ENCODE peak calls at places on chromosome 20, in nine cellular contexts. A is CD4-positive, CD25-positive, alpha-beta regulatory T cell; O is iPS DF 6.9; X is A549; B is sigmoid colon; J is H9; M is IMR-90; F is upper lobe of right lung; Q is fibroblast of lung. W is an unnamed sample.

GRCh38 chr20:64230461-64231145 is 24.9 kb upstream of the PCMTD2 start:
- DNase-seq in A (no peak), O (no peak), X (no peak), B (no peak), J (no peak), M (no peak), F (no peak), Q (no peak), W (no peak)

GRCh38 chr20:36865076-36865860 is 10.7 kb upstream of the TLDC2 start:
- DNase-seq in A (no peak), O (no peak), X (no peak), B (no peak), J (no peak), M (no peak), F (no peak), Q (no peak), W (no peak)

GRCh38 chr20:8095648-8096572 is 36.2 kb upstream of the PLCB1 start:
- DNase-seq in A (no peak), O (no peak), X (no peak), B (no peak), J (no peak), M (peak), F (no peak), Q (peak), W (no peak)

GRCh38 chr20:56781108-56781739 is 152.1 kb downstream of the TFAP2C start:
- DNase-seq in A (no peak), O (no peak), X (peak), B (no peak), J (no peak), M (no peak), F (peak), Q (peak), W (no peak)

GRCh38 chr20:8393356-8393755 is 261.3 kb downstream of the PLCB1 start:
- DNase-seq in A (no peak), O (no peak), X (no peak), B (no peak), J (no peak), M (no peak), F (no peak), Q (no peak), W (no peak)

GRCh38 chr20:11315506-11315905 is 602.2 kb upstream of the BTBD3 start:
- DNase-seq in A (no peak), O (no peak), X (no peak), B (no peak), J (no peak), M (no peak), F (no peak), Q (no peak), W (no peak)

GRCh38 chr20:24952376-24953203 is 3.5 kb downstream of the CST7 start:
- DNase-seq in A (no peak), O (no peak), X (no peak), B (peak), J (peak), M (no peak), F (peak), Q (no peak), W (peak)

GRCh38 chr20:7772376-7772775 is 167.9 kb downstream of the HAO1 start:
- DNase-seq in A (no peak), O (no peak), X (peak), B (no peak), J (no peak), M (peak), F (no peak), Q (peak), W (no peak)

GRCh38 chr20:62896526-62896925 is 29.8 kb downstream of the DIDO1 start:
- DNase-seq in A (no peak), O (no peak), X (no peak), B (no peak), J (no peak), M (no peak), F (no peak), Q (no peak), W (no peak)

GRCh38 chr20:6739406-6739805 is 28.1 kb upstream of the BMP2 start:
- DNase-seq in A (no peak), O (no peak), X (no peak), B (no peak), J (no peak), M (no peak), F (no peak), Q (no peak), W (no peak)

GRCh38 chr20:57378107-57378506 is 13.1 kb upstream of the RBM38 start:
- DNase-seq in A (no peak), O (no peak), X (no peak), B (no peak), J (no peak), M (no peak), F (no peak), Q (no peak), W (peak)

GRCh38 chr20:11651647-11652046 is 266.0 kb upstream of the BTBD3 start:
- DNase-seq in A (no peak), O (no peak), X (no peak), B (no peak), J (no peak), M (no peak), F (no peak), Q (no peak), W (no peak)

GRCh38 chr20:62241501-62241900 is 3.2 kb downstream of the OSBPL2 start:
- DNase-seq in A (no peak), O (no peak), X (no peak), B (no peak), J (no peak), M (no peak), F (no peak), Q (no peak), W (no peak)

GRCh38 chr20:14478126-14478525 is 140.7 kb upstream of the FLRT3 start:
- DNase-seq in A (no peak), O (no peak), X (no peak), B (no peak), J (no peak), M (no peak), F (no peak), Q (no peak), W (no peak)

DNA sequence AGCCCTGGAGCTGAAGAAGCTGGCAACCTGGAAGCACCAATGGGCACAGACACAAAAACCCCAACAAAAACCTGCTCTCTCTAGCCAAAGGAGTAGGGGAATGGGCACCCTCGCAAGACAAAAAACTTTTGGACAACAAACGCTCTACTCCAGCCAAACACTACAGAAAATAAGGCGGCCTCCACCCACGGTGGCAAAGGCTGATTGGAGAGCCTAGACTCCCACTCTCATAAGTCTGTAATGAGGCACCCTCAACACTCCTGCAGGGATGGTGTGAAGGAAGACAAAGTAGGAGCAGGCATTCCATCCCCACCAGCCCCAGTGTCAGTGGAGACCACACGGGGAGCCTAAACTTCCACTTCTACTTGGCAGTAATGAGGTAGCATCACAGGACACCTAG is 8.8 kb downstream of the TTI1 start:
- DNase-seq in A (no peak), O (no peak), X (no peak), B (no peak), J (no peak), M (no peak), F (no peak), Q (no peak), W (no peak)
- H3K27ac ChIP-seq in A (no peak), O (no peak), X (peak), B (no peak), J (no peak), M (peak), F (no peak), Q (no peak), W (no peak)

GRCh38 chr20:48673485-48673884 is 154.3 kb downstream of the PREX1 start:
- DNase-seq in A (no peak), O (no peak), X (no peak), B (no peak), J (no peak), M (no peak), F (no peak), Q (no peak), W (no peak)
- H3K27ac ChIP-seq in A (no peak), O (no peak), X (no peak), B (no peak), J (no peak), M (no peak), F (no peak), Q (no peak), W (no peak)

GRCh38 chr20:53161473-53161872 is 189.3 kb downstream of the TSHZ2 start:
- DNase-seq in A (no peak), O (no peak), X (no peak), B (no peak), J (no peak), M (no peak), F (no peak), Q (no peak), W (no peak)
- H3K27ac ChIP-seq in A (no peak), O (no peak), X (no peak), B (no peak), J (no peak), M (no peak), F (no peak), Q (no peak), W (no peak)

DNA sequence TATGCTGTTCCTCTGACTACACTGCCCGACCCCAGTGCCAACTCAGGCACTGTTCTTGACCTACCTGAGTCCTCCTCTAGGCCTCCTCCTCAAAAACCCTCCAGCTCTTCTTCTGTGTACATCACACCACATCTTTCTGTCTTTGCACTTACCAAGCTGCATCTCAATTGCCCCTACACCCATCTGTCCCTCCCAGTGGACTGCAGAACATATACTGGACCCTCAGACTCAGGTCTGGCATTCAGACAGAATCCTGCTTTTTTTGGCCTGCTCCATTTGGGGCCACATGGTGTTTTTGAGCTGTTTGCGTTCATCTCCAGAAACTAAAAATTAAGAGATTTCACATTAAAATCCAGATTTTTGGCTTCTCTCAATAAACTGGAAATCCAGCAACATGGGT is 23.2 kb upstream of the YWHAB start:
- DNase-seq in A (no peak), O (no peak), X (no peak), B (no peak), J (no peak), M (no peak), F (no peak), Q (no peak), W (no peak)
- H3K27ac ChIP-seq in A (no peak), O (no peak), X (peak), B (peak), J (no peak), M (no peak), F (no peak), Q (no peak), W (no peak)

GRCh38 chr20:51417745-51418529 is 124.6 kb downstream of the NFATC2 start:
- DNase-seq in A (no peak), O (no peak), X (no peak), B (no peak), J (no peak), M (no peak), F (peak), Q (no peak), W (no peak)

GRCh38 chr20:51419236-51419635 is 123.3 kb downstream of the NFATC2 start:
- DNase-seq in A (no peak), O (no peak), X (no peak), B (no peak), J (no peak), M (no peak), F (no peak), Q (no peak), W (no peak)

GRCh38 chr20:51420805-51421204 is 121.7 kb downstream of the NFATC2 start:
- DNase-seq in A (no peak), O (no peak), X (no peak), B (no peak), J (no peak), M (no peak), F (no peak), Q (no peak), W (no peak)

GRCh38 chr20:51420111-51420510 is 122.4 kb downstream of the NFATC2 start:
- DNase-seq in A (no peak), O (no peak), X (no peak), B (no peak), J (no peak), M (peak), F (no peak), Q (peak), W (no peak)

DNA sequence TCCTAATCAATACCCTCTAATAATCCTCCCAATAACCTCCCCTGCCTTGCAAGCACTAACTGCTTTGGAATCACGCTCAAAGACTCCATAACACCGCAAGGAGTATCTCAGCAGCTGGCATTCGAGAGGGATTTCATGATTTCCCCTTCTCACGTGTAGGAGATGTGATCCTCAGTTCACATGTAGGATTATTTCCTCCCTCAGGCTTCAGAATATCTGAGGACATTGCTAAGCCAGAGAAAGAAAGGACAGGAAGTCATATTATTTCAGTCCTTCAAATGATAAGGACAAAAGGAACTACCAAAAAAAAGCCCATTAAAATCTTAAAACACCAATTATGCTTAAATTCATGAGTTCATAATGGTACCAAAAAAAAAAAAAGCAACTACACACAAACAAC is 122.9 kb downstream of the NFATC2 start:
- DNase-seq in A (no peak), O (no peak), X (no peak), B (no peak), J (no peak), M (no peak), F (no peak), Q (no peak), W (no peak)
- H3K27ac ChIP-seq in A (no peak), O (no peak), X (no peak), B (no peak), J (no peak), M (no peak), F (no peak), Q (no peak), W (no peak)

GRCh38 chr20:2799688-2800589 is 488 bp downstream of the CPXM1 start:
- DNase-seq in A (no peak), O (no peak), X (no peak), B (no peak), J (peak), M (peak), F (no peak), Q (peak), W (peak)
- H3K27ac ChIP-seq in A (no peak), O (no peak), X (no peak), B (no peak), J (no peak), M (peak), F (no peak), Q (no peak), W (peak)

GRCh38 chr20:3751284-3751663 is 16.3 kb downstream of the ADISSP start:
- DNase-seq in A (no peak), O (no peak), X (no peak), B (peak), J (peak), M (no peak), F (no peak), Q (no peak), W (peak)

GRCh38 chr20:3751664-3752385 is 15.7 kb downstream of the ADISSP start:
- DNase-seq in A (peak), O (no peak), X (peak), B (peak), J (peak), M (no peak), F (peak), Q (peak), W (peak)

GRCh38 chr20:3753098-3753497 is 14.5 kb downstream of the ADISSP start:
- DNase-seq in A (peak), O (no peak), X (peak), B (peak), J (peak), M (peak), F (no peak), Q (peak), W (peak)

GRCh38 chr20:3753501-3754257 is 13.9 kb downstream of the ADISSP start:
- DNase-seq in A (no peak), O (no peak), X (no peak), B (peak), J (no peak), M (no peak), F (no peak), Q (no peak), W (peak)

DNA sequence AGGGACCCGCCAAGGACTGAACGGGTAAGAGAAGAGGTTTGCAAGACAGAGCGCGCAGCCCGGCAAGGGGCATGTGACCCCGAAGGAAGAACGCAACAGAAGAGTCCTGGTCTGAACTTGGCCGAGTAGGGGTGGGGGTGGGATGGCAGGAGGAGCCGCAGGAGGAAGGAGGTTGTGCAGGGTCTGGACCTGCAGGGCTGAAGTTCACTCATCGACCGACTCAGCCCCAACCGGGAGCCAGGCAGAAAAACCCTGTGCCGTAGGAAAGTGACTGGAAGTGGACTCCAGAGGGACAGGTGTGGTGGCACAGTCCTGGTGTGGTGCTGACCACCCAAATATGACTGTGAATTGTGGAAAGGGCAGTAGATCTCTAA is 15.2 kb downstream of the ADISSP start:
- DNase-seq in A (no peak), O (no peak), X (no peak), B (no peak), J (no peak), M (no peak), F (no peak), Q (no peak), W (no peak)
- H3K27ac ChIP-seq in A (no peak), O (no peak), X (no peak), B (peak), J (no peak), M (no peak), F (no peak), Q (no peak), W (no peak)

DNA sequence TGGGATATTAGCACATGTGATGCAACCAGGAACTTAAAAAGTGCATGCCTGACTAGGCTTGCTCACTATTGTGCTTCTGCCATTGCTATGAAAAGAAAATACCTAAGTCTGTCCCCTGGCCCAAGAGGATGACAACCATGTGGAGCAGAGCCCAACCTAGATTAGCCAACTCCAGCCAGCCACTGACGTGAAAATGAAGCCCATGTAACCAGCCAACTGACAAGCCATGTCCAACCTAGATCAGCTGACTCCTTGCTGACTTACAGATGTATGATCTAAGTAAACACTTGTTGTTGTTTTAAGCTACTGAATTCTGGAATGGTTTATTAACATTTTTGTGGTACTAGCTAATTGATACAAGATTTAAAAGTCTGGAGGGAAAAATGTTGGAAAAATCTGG is 47.5 kb downstream of the PIGU start:
- DNase-seq in A (no peak), O (no peak), X (no peak), B (no peak), J (no peak), M (no peak), F (no peak), Q (no peak), W (peak)
- H3K27ac ChIP-seq in A (no peak), O (no peak), X (no peak), B (no peak), J (no peak), M (no peak), F (no peak), Q (no peak), W (no peak)